ENCODE peak calls at places on chromosome 20, in eight cellular contexts. V is right lobe of liver; B is stimulated activated CD4-positive, alpha-beta T cell treated with anti-CD3 and anti-CD28 coated beads, Interleukin-15, amount 100 ng/mL, for 48 hours; Q is NCI-H187; H is HS-27A; W is fibroblast of lung; N is activated effector memory CD4-positive, alpha-beta T cell treated with anti-CD3 and anti-CD28 coated beads, Interleukin-2, amount 50 U/mL, for 16 hours; F is GM12865. D is an unnamed sample.

GRCh38 chr20:45828589-45828988 is 1.5 kb upstream of the TNNC2 start:
- DNase-seq in V (no peak), B (no peak), Q (no peak), H (no peak), W (no peak), N (no peak), F (no peak), D (no peak)

GRCh38 chr20:10605547-10606195 is 68.1 kb downstream of the JAG1 start:
- DNase-seq in V (no peak), B (no peak), Q (no peak), H (no peak), W (no peak), N (no peak), F (no peak), D (no peak)

GRCh38 chr20:40463171-40463570 is 225.9 kb downstream of the MAFB start:
- DNase-seq in V (peak; percentile 44), B (no peak), Q (no peak), H (no peak), W (no peak), N (no peak), F (no peak), D (no peak)

GRCh38 chr20:4633780-4634179 is 87.9 kb upstream of the PRND start:
- DNase-seq in V (no peak), B (no peak), Q (no peak), H (peak; percentile 91), W (peak; percentile 81), N (no peak), F (no peak), D (no peak)

GRCh38 chr20:36010745-36011326 is 42.4 kb downstream of the CNBD2 start:
- DNase-seq in V (no peak), B (no peak), Q (no peak), H (no peak), W (no peak), N (no peak), F (no peak), D (no peak)

GRCh38 chr20:62496525-62497218 is 20.9 kb upstream of the GATA5 start:
- DNase-seq in V (no peak), B (no peak), Q (no peak), H (no peak), W (no peak), N (peak; percentile 73), F (peak; percentile 20), D (peak; percentile 54)

GRCh38 chr20:62935204-62935967 is 2.6 kb upstream of the GID8 start:
- DNase-seq in V (no peak), B (no peak), Q (no peak), H (no peak), W (no peak), N (no peak), F (no peak), D (no peak)

GRCh38 chr20:32535953-32536823 is 48.9 kb downstream of the NOL4L start:
- DNase-seq in V (peak; percentile 55), B (peak; percentile 47), Q (peak; percentile 78), H (no peak), W (no peak), N (peak; percentile 91), F (peak; percentile 80), D (peak; percentile 78)

GRCh38 chr20:10558635-10559187 is 115.1 kb downstream of the JAG1 start:
- DNase-seq in V (no peak), B (peak; percentile 14), Q (no peak), H (no peak), W (peak; percentile 94), N (no peak), F (peak; percentile 84), D (no peak)

GRCh38 chr20:20207291-20207690 is 155.0 kb downstream of the CFAP61 start:
- DNase-seq in V (no peak), B (no peak), Q (no peak), H (no peak), W (no peak), N (no peak), F (no peak), D (no peak)

GRCh38 chr20:43983904-43984361 is 69.3 kb downstream of the TOX2 start:
- DNase-seq in V (no peak), B (no peak), Q (no peak), H (no peak), W (no peak), N (no peak), F (no peak), D (no peak)

GRCh38 chr20:16947346-16947943 is 199.3 kb downstream of the OTOR start:
- DNase-seq in V (no peak), B (no peak), Q (no peak), H (peak; percentile 11), W (no peak), N (no peak), F (no peak), D (no peak)

GRCh38 chr20:7656662-7657061 is 283.6 kb downstream of the HAO1 start:
- DNase-seq in V (no peak), B (no peak), Q (no peak), H (no peak), W (no peak), N (no peak), F (no peak), D (no peak)

GRCh38 chr20:43185901-43186300 is 3.8 kb downstream of the PTPRT start:
- DNase-seq in V (no peak), B (no peak), Q (no peak), H (no peak), W (no peak), N (no peak), F (no peak), D (no peak)

GRCh38 chr20:50247196-50248094 is 56.8 kb downstream of the CEBPB start:
- DNase-seq in V (no peak), B (no peak), Q (no peak), H (no peak), W (no peak), N (no peak), F (no peak), D (no peak)

GRCh38 chr20:58698741-58699141 is 6.1 kb downstream of the NPEPL1 start:
- DNase-seq in V (no peak), B (no peak), Q (no peak), H (no peak), W (no peak), N (no peak), F (no peak), D (no peak)

GRCh38 chr20:50648651-50649050 is 42.7 kb downstream of the RIPOR3 start:
- DNase-seq in V (no peak), B (no peak), Q (no peak), H (no peak), W (no peak), N (no peak), F (no peak), D (no peak)

GRCh38 chr20:38209054-38209675 is 44.1 kb upstream of the TGM2 start:
- DNase-seq in V (no peak), B (no peak), Q (no peak), H (no peak), W (no peak), N (peak; percentile 45), F (no peak), D (no peak)

GRCh38 chr20:40843251-40843650 is 154.2 kb upstream of the MAFB start:
- DNase-seq in V (no peak), B (no peak), Q (no peak), H (no peak), W (peak; percentile 31), N (no peak), F (no peak), D (no peak)

GRCh38 chr20:61324906-61325305 is 72.8 kb downstream of the CDH4 start:
- DNase-seq in V (no peak), B (no peak), Q (no peak), H (no peak), W (no peak), N (no peak), F (no peak), D (no peak)

GRCh38 chr20:2741463-2741862 is 48.9 kb downstream of the EBF4 start:
- DNase-seq in V (no peak), B (no peak), Q (no peak), H (no peak), W (no peak), N (peak; percentile 63), F (no peak), D (no peak)

GRCh38 chr20:48295445-48295903 is 510.2 kb upstream of the SULF2 start:
- DNase-seq in V (no peak), B (no peak), Q (no peak), H (peak; percentile 95), W (peak; percentile 87), N (no peak), F (no peak), D (no peak)

GRCh38 chr20:10157539-10157938 is 61.1 kb upstream of the SNAP25 start:
- DNase-seq in V (no peak), B (no peak), Q (no peak), H (no peak), W (no peak), N (no peak), F (no peak), D (no peak)

GRCh38 chr20:57922701-57923100 is 212.9 kb upstream of the PMEPA1 start:
- DNase-seq in V (no peak), B (no peak), Q (no peak), H (no peak), W (no peak), N (no peak), F (no peak), D (no peak)

GRCh38 chr20:20134941-20135572 is 82.7 kb downstream of the CFAP61 start:
- DNase-seq in V (no peak), B (no peak), Q (no peak), H (no peak), W (no peak), N (no peak), F (no peak), D (no peak)

GRCh38 chr20:45044084-45044573 is 56.8 kb downstream of the KCNS1 start:
- DNase-seq in V (no peak), B (peak; percentile 20), Q (no peak), H (peak; percentile 72), W (peak; percentile 89), N (peak; percentile 66), F (peak; percentile 77), D (peak; percentile 13)

GRCh38 chr20:4038047-4038459 is 22.7 kb upstream of the RNF24 start:
- DNase-seq in V (peak; percentile 54), B (peak; percentile 72), Q (peak; percentile 65), H (no peak), W (peak; percentile 82), N (peak; percentile 89), F (peak; percentile 91), D (no peak)

GRCh38 chr20:24141111-24141510 is 152.5 kb upstream of the GGTLC1 start:
- DNase-seq in V (no peak), B (no peak), Q (no peak), H (no peak), W (no peak), N (no peak), F (no peak), D (no peak)

D was measured in progenitor cell of endocrine pancreas.